ENCODE peak calls at places on chromosomes 4 and X, in six cellular contexts. R is K562, U is tibial nerve, I is ovary, N is stomach, O is A549. P is an unnamed sample. For H3K4me1, the result is how much of the 10 kb centered on the place peaks cover.

GRCh38 chr4:147825451-147826287 is 93.8 kb downstream of the ARHGAP10 start:
- DNase-seq in R (peak), U (no peak), I (no peak), N (peak), O (no peak), P (peak)

GRCh38 chrX:124280294-124280902 is 52.1 kb upstream of the TEX13D start:
- DNase-seq in R (peak), U (no peak), I (no peak), N (no peak), O (peak), P (no peak)

GRCh38 chrX:66892004-66892403 is 253.1 kb upstream of the EDA2R start:
- DNase-seq in R (no peak), U (no peak), I (no peak), N (no peak), O (no peak), P (no peak)

GRCh38 chr4:17911608-17912007 is 100.8 kb downstream of the NCAPG start:
- DNase-seq in R (no peak), U (no peak), I (no peak), N (no peak), O (no peak), P (no peak)

GRCh38 chr4:1234811-1235292 is 14.1 kb downstream of the CTBP1 start:
- DNase-seq in R (no peak), U (no peak), I (no peak), N (no peak), O (no peak), P (no peak)

GRCh38 chr4:55553442-55553841 is 6.7 kb upstream of the CLOCK start:
- DNase-seq in R (no peak), U (peak), I (peak), N (peak), O (no peak), P (peak)

GRCh38 chr4:41839945-41840854 is 91.7 kb upstream of the PHOX2B start:
- DNase-seq in R (no peak), U (no peak), I (no peak), N (no peak), O (no peak), P (no peak)

GRCh38 chr4:1842993-1843448 is 12.9 kb downstream of the LETM1 start:
- DNase-seq in R (no peak), U (peak), I (peak), N (no peak), O (no peak), P (no peak)

GRCh38 chrX:136166221-136166855 is 19.0 kb downstream of the FHL1 start:
- DNase-seq in R (peak), U (no peak), I (no peak), N (no peak), O (no peak), P (no peak)

GRCh38 chr4:42151568-42152506 is 618 bp downstream of the BEND4 start:
- DNase-seq in R (no peak), U (no peak), I (no peak), N (peak), O (no peak), P (peak)

GRCh38 chr4:100929753-100930152 is 411.9 kb upstream of the EMCN start:
- DNase-seq in R (no peak), U (no peak), I (no peak), N (no peak), O (no peak), P (no peak)

GRCh38 chr4:109041463-109041862 is 261.0 kb downstream of the COL25A1 start:
- DNase-seq in R (no peak), U (no peak), I (no peak), N (no peak), O (no peak), P (no peak)

GRCh38 chr4:117447925-117448324 is 362.5 kb upstream of the TRAM1L1 start:
- DNase-seq in R (peak), U (no peak), I (no peak), N (no peak), O (peak), P (no peak)

GRCh38 chrX:141989802-141990201 is 86.1 kb downstream of the MAGEC1 start:
- DNase-seq in R (no peak), U (no peak), I (no peak), N (no peak), O (no peak), P (no peak)

GRCh38 chr4:129570326-129570725 is 474.4 kb downstream of the C4orf33 start:
- DNase-seq in R (no peak), U (no peak), I (no peak), N (no peak), O (no peak), P (no peak)

GRCh38 chrX:93585661-93586060 is 87.7 kb downstream of the NAP1L3 start:
- DNase-seq in R (no peak), U (no peak), I (no peak), N (no peak), O (no peak), P (no peak)

GRCh38 chrX:154457491-154458115 is 478 bp upstream of the PLXNA3 start:
- DNase-seq in R (peak), U (no peak), I (peak), N (peak), O (no peak), P (peak)

GRCh38 chr4:2934077-2934812 is 29.0 kb downstream of the NOP14 start:
- DNase-seq in R (peak), U (peak), I (peak), N (peak), O (peak), P (peak)

GRCh38 chrX:123184858-123185251 is 777 bp downstream of the GRIA3 start:
- DNase-seq in R (no peak), U (no peak), I (peak), N (no peak), O (no peak), P (no peak)

GRCh38 chrX:15855562-15856256 is 1.1 kb upstream of the AP1S2 start:
- DNase-seq in R (peak), U (no peak), I (no peak), N (no peak), O (no peak), P (no peak)

GRCh38 chr4:163540977-163541376 is 46.5 kb downstream of the TMA16 start:
- DNase-seq in R (no peak), U (no peak), I (no peak), N (no peak), O (no peak), P (no peak)

GRCh38 chr4:24886596-24886995 is 26.2 kb downstream of the CCDC149 start:
- DNase-seq in R (no peak), U (no peak), I (no peak), N (no peak), O (no peak), P (no peak)

GRCh38 chr4:10620935-10621488 is 63.6 kb downstream of the CLNK start:
- DNase-seq in R (no peak), U (no peak), I (no peak), N (no peak), O (no peak), P (no peak)

GRCh38 chr4:118282692-118283091 is 70.1 kb downstream of the PRSS12 start:
- DNase-seq in R (peak), U (no peak), I (no peak), N (no peak), O (no peak), P (no peak)

GRCh38 chr4:74660866-74661265 is 133.5 kb downstream of the BTC start:
- DNase-seq in R (no peak), U (no peak), I (no peak), N (no peak), O (no peak), P (no peak)

GRCh38 chr4:96525901-96526300 is 686.0 kb downstream of the PDHA2 start:
- DNase-seq in R (no peak), U (no peak), I (no peak), N (no peak), O (no peak), P (no peak)

GRCh38 chr4:165199722-165200121 is 7.6 kb upstream of the KLHL2 start:
- DNase-seq in R (no peak), U (no peak), I (no peak), N (no peak), O (no peak), P (no peak)

GRCh38 chr4:184099541-184099966 is 118.1 kb downstream of the ENPP6 start:
- DNase-seq in R (no peak), U (no peak), I (no peak), N (no peak), O (no peak), P (no peak)

GRCh38 chr4:140020457-140021361 is 133.3 kb downstream of the MAML3 start:
- DNase-seq in R (no peak), U (no peak), I (no peak), N (no peak), O (peak), P (no peak)

GRCh38 chr4:124940387-124940786 is 227.9 kb upstream of the ANKRD50 start:
- DNase-seq in R (no peak), U (peak), I (no peak), N (no peak), O (peak), P (no peak)

GRCh38 chr4:3332498-3332897 is 39.7 kb downstream of the RGS12 start:
- DNase-seq in R (no peak), U (no peak), I (no peak), N (no peak), O (no peak), P (no peak)

GRCh38 chr4:158841540-158841939 is 72.7 kb downstream of the FNIP2 start:
- DNase-seq in R (no peak), U (no peak), I (no peak), N (no peak), O (no peak), P (no peak)

GRCh38 chrX:41922125-41922521 is 1.2 kb downstream of the CASK start:
- DNase-seq in R (no peak), U (peak), I (peak), N (no peak), O (no peak), P (no peak)

GRCh38 chrX:17377047-17377692 is 2.2 kb downstream of the NHS start:
- DNase-seq in R (no peak), U (peak), I (peak), N (peak), O (peak), P (peak)
- H3K4me3 ChIP-seq in R (no peak), U (peak), I (peak), N (peak), O (peak), P (peak)

GRCh38 chr4:69829678-69830077 is 30.3 kb downstream of the SULT1E1 start:
- DNase-seq in R (no peak), U (no peak), I (no peak), N (no peak), O (no peak), P (no peak)
- H3K4me1 ChIP-seq in R (under half), U (under half), I (under half), N (under half), O (under half), P (under half)

DNA sequence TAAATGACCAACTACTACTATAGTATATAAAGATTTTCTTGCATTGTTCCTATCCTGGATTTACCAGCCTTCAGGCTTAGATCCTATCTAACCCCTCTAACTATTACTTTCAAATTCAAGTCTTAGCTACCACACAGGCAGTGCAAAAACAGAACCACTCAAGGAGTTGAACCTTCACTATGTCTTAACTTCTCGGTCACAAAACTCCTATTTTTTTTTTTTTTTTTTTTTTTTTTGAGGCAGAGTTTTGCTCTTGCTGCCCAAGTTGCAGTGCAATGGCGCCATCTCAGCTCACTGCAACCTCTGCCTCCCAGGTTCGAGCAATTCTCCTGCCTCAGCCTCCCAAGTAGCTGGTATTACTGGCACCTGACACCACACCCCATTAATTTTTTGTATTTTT is 6.3 kb upstream of the FAM200B start:
- DNase-seq in R (no peak), U (no peak), I (no peak), N (no peak), O (no peak), P (no peak)
- TF ChIP-seq EP300 in R (no peak), U (no peak), I (no peak), N (no peak), O (no peak), P (no peak)

GRCh38 chr4:105956566-105956965 is 61.3 kb downstream of the NPNT start:
- DNase-seq in R (no peak), U (no peak), I (no peak), N (no peak), O (no peak), P (no peak)

GRCh38 chr4:105957680-105958079 is 62.4 kb downstream of the NPNT start:
- DNase-seq in R (no peak), U (no peak), I (no peak), N (no peak), O (no peak), P (no peak)

GRCh38 chr4:105951198-105951597 is 55.9 kb downstream of the NPNT start:
- DNase-seq in R (no peak), U (no peak), I (no peak), N (no peak), O (no peak), P (no peak)

GRCh38 chr4:105950701-105951100 is 55.4 kb downstream of the NPNT start:
- DNase-seq in R (no peak), U (no peak), I (no peak), N (no peak), O (no peak), P (no peak)

DNA sequence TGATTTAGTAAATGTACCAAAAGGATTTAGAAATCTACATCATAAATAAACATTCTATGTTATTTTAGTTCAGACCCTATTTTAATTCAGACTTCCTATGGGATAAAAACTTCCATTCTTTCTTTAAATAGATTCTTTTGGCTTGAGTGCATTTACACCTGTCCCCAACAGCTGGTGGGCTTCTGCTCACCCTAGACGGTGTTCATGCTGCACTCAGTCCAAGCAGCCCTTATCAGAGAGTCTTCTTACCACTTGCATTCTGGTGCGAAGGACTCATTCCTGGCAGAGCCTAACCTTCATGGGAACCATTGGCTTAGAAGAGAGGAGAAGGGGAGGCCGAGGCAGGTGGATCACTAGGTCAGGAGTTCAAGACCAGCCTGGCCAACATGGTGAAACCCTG is 57.3 kb downstream of the NPNT start:
- DNase-seq in R (no peak), U (no peak), I (no peak), N (no peak), O (no peak), P (no peak)
- H3K4me3 ChIP-seq in R (no peak), U (no peak), I (no peak), N (no peak), O (no peak), P (no peak)

GRCh38 chr4:8200302-8200975 is 1.3 kb downstream of the SH3TC1 start:
- DNase-seq in R (peak), U (peak), I (no peak), N (peak), O (no peak), P (peak)
- H3K4me1 ChIP-seq in R (under half), U (under half), I (under half), N (under half), O (under half), P (under half)

GRCh38 chrX:38305971-38306370 is 21.3 kb downstream of the RPGR start:
- DNase-seq in R (no peak), U (no peak), I (no peak), N (no peak), O (no peak), P (no peak)
- TF ChIP-seq EP300 in R (no peak), U (peak), I (no peak), N (no peak), O (no peak), P (peak)

GRCh38 chrX:70442224-70442623 is 2.4 kb upstream of the DLG3 start:
- DNase-seq in R (no peak), U (no peak), I (no peak), N (no peak), O (no peak), P (no peak)

GRCh38 chrX:70445197-70445656 is 592 bp downstream of the DLG3 start:
- DNase-seq in R (no peak), U (no peak), I (no peak), N (no peak), O (no peak), P (no peak)

GRCh38 chrX:70446380-70447350 is 2.0 kb downstream of the DLG3 start:
- DNase-seq in R (no peak), U (no peak), I (no peak), N (no peak), O (no peak), P (no peak)

GRCh38 chrX:70445876-70446275 is 1.2 kb downstream of the DLG3 start:
- DNase-seq in R (no peak), U (no peak), I (no peak), N (no peak), O (no peak), P (no peak)

DNA sequence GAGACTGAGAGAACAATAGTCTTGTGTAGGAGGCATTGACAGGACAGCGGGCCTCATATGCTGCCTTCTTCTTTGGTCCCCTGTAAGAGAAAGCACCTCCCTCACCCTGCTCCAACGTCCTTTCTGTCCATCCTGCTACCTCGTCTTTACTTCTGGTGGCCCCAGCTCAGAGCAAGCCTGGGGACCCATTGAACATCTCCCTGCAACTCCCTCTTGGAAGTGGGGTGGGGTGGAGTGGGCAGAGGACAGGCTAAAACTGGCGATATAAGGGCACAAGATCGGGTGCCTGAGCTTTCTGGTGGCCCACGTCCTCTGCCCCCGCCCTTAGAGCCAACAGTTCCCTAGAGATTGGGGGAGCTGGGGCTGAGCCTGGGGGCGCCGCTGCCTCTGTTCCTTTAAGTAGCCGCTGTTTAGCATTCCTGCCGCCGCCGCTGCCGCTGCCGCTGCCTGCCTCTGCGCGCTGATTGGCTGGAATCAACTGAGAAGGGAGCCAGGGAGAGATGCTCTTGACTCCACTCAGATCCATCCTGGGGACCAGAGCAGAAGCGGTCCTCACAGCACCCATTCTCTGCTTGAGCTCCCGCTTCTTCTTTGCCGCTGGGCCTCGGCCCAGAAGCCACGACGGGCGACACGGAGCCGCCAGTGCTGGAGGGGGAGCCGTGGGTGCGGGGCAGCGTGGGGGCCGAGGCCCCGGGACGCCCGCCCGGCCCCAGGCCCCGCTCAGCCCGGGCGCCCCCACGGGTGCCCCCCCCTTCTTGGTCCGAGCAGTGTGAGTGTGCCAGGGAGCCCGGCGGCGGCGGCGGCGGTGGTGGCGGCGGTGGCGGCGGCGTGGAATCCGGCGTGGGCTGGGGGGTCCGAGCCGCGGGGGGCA is at the start of gene DLG3:
- DNase-seq in R (no peak), U (no peak), I (no peak), N (no peak), O (peak), P (no peak)
- H3K4me3 ChIP-seq in R (no peak), U (no peak), I (no peak), N (peak), O (peak), P (no peak)

P was measured in transverse colon.